ENCODE peak calls at places on chromosome 15, in four cellular contexts. One of them, this sample, is unnamed. For H3K4me1, the result is how much of the 10 kb centered on the place peaks cover.

GRCh38 chr15:28930476-28931291 is 44.9 kb downstream of the APBA2 start:
- DNase-seq in NT2/D1: no peak
- DNase-seq in fibroblast of lung: no peak
- DNase-seq in GM12878: no peak
- DNase-seq in this sample: peak

GRCh38 chr15:98874773-98875172 is 132.8 kb downstream of the PGPEP1L start:
- DNase-seq in NT2/D1: no peak
- DNase-seq in fibroblast of lung: no peak
- DNase-seq in GM12878: no peak
- DNase-seq in this sample: no peak

GRCh38 chr15:94324835-94325767 is 93.7 kb downstream of the MCTP2 start:
- DNase-seq in NT2/D1: no peak
- DNase-seq in fibroblast of lung: no peak
- DNase-seq in GM12878: no peak
- DNase-seq in this sample: no peak

GRCh38 chr15:69298697-69299441 is at the start of gene PAQR5:
- DNase-seq in NT2/D1: no peak
- DNase-seq in fibroblast of lung: no peak
- DNase-seq in GM12878: no peak
- DNase-seq in this sample: peak

GRCh38 chr15:69578792-69579587 is 126.4 kb downstream of the RPLP1 start:
- DNase-seq in NT2/D1: no peak
- DNase-seq in fibroblast of lung: peak
- DNase-seq in GM12878: no peak
- DNase-seq in this sample: no peak

GRCh38 chr15:81785181-81785580 is 260.6 kb downstream of the MEX3B start:
- DNase-seq in NT2/D1: no peak
- DNase-seq in fibroblast of lung: no peak
- DNase-seq in GM12878: no peak
- DNase-seq in this sample: no peak

GRCh38 chr15:83462026-83462425 is 14.9 kb downstream of the SH3GL3 start:
- DNase-seq in NT2/D1: no peak
- DNase-seq in fibroblast of lung: no peak
- DNase-seq in GM12878: no peak
- DNase-seq in this sample: no peak

GRCh38 chr15:49860101-49860500 is 239.3 kb downstream of the DTWD1 start:
- DNase-seq in NT2/D1: no peak
- DNase-seq in fibroblast of lung: peak
- DNase-seq in GM12878: no peak
- DNase-seq in this sample: no peak

GRCh38 chr15:58438956-58439355 is 7.2 kb downstream of the LIPC start:
- DNase-seq in NT2/D1: peak
- DNase-seq in fibroblast of lung: peak
- DNase-seq in GM12878: no peak
- DNase-seq in this sample: peak

GRCh38 chr15:56672721-56673120 is 60.6 kb downstream of the ZNF280D start:
- DNase-seq in NT2/D1: no peak
- DNase-seq in fibroblast of lung: peak
- DNase-seq in GM12878: no peak
- DNase-seq in this sample: no peak

GRCh38 chr15:27059610-27060202 is 88.7 kb downstream of the GABRG3 start:
- DNase-seq in NT2/D1: peak
- DNase-seq in fibroblast of lung: peak
- DNase-seq in GM12878: no peak
- DNase-seq in this sample: peak

GRCh38 chr15:57283774-57284508 is 92.4 kb upstream of the CGNL1 start:
- DNase-seq in NT2/D1: no peak
- DNase-seq in fibroblast of lung: no peak
- DNase-seq in GM12878: no peak
- DNase-seq in this sample: no peak

GRCh38 chr15:41939986-41940385 is 32.4 kb downstream of the EHD4 start:
- DNase-seq in NT2/D1: no peak
- DNase-seq in fibroblast of lung: no peak
- DNase-seq in GM12878: no peak
- DNase-seq in this sample: peak
- H3K9ac ChIP-seq in NT2/D1: no peak
- H3K9ac ChIP-seq in fibroblast of lung: no peak
- H3K9ac ChIP-seq in GM12878: no peak
- H3K9ac ChIP-seq in this sample: no peak

DNA sequence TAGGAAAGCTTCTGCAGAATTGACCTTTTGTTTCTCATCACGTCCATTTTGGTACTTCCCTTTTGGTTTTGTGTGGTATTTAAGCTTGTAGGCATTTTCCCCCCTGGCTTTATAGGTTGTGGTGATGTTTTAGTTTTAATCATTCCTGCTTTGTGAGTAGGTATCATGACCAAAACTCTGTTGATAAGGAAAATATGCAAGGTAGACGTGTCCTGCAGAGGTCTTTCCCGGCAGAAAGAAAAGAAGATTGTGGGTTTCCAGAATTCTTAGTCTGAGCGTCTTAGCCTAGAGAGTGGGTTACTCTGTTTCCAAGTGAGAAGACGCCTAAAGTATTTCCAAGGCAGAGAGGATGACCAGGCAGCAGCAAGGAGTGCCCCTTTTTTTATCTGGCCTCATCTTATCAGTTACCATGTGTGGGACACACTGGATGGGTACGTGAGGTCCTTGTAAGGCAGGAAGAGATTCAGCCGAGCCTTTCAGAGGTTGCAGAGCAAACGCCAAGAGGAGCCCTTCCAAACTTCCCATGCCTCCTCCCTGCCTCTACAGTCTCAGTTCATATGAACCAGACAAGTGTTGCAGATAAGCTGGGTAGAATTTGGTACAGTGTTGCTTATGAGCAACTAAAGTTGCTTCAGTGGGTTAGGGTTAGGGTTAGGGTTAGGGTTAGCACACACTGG is 58.8 kb downstream of the ARNT2 start:
- DNase-seq in NT2/D1: no peak
- DNase-seq in fibroblast of lung: peak
- DNase-seq in GM12878: no peak
- DNase-seq in this sample: no peak
- H3K4me1 ChIP-seq in NT2/D1: under half
- H3K4me1 ChIP-seq in fibroblast of lung: under half
- H3K4me1 ChIP-seq in GM12878: under half
- H3K4me1 ChIP-seq in this sample: under half

GRCh38 chr15:78440375-78441373 is 2.7 kb downstream of the IREB2 start:
- DNase-seq in NT2/D1: no peak
- DNase-seq in fibroblast of lung: no peak
- DNase-seq in GM12878: no peak
- DNase-seq in this sample: no peak

GRCh38 chr15:78446551-78446950 is 8.5 kb downstream of the IREB2 start:
- DNase-seq in NT2/D1: no peak
- DNase-seq in fibroblast of lung: no peak
- DNase-seq in GM12878: no peak
- DNase-seq in this sample: no peak

GRCh38 chr15:78445875-78446274 is 7.9 kb downstream of the IREB2 start:
- DNase-seq in NT2/D1: no peak
- DNase-seq in fibroblast of lung: no peak
- DNase-seq in GM12878: no peak
- DNase-seq in this sample: no peak

GRCh38 chr15:78448441-78449219 is 10.6 kb downstream of the IREB2 start:
- DNase-seq in NT2/D1: no peak
- DNase-seq in fibroblast of lung: no peak
- DNase-seq in GM12878: no peak
- DNase-seq in this sample: no peak

GRCh38 chr15:78444255-78444654 is 6.2 kb downstream of the IREB2 start:
- DNase-seq in NT2/D1: no peak
- DNase-seq in fibroblast of lung: no peak
- DNase-seq in GM12878: no peak
- DNase-seq in this sample: no peak
- H3K4me3 ChIP-seq in NT2/D1: no peak
- H3K4me3 ChIP-seq in fibroblast of lung: no peak
- H3K4me3 ChIP-seq in GM12878: no peak
- H3K4me3 ChIP-seq in this sample: no peak

DNA sequence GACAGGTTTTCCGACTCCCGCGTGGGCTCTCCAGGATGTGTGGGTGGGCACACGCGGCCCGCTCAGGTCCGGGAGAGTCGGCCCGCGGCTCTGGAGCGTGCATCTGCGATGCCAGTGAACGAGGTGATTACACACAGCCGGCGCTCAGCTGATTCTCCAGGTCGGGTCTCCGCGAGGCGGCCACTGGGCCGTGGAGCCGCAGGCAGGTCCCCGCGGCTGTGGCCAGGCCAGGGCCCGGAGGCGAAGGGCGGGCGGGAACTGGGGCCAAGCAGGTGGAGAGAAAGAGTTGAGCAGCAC is 13.2 kb downstream of the PAK6 start:
- DNase-seq in NT2/D1: no peak
- DNase-seq in fibroblast of lung: no peak
- DNase-seq in GM12878: no peak
- DNase-seq in this sample: no peak
- H3K9ac ChIP-seq in NT2/D1: peak
- H3K9ac ChIP-seq in fibroblast of lung: no peak
- H3K9ac ChIP-seq in GM12878: no peak
- H3K9ac ChIP-seq in this sample: no peak

GRCh38 chr15:93029613-93030429 is 59.2 kb downstream of the RGMA start:
- DNase-seq in NT2/D1: no peak
- DNase-seq in fibroblast of lung: peak
- DNase-seq in GM12878: no peak
- DNase-seq in this sample: peak
- H3K4me1 ChIP-seq in NT2/D1: under half
- H3K4me1 ChIP-seq in fibroblast of lung: under half
- H3K4me1 ChIP-seq in GM12878: under half
- H3K4me1 ChIP-seq in this sample: under half

DNA sequence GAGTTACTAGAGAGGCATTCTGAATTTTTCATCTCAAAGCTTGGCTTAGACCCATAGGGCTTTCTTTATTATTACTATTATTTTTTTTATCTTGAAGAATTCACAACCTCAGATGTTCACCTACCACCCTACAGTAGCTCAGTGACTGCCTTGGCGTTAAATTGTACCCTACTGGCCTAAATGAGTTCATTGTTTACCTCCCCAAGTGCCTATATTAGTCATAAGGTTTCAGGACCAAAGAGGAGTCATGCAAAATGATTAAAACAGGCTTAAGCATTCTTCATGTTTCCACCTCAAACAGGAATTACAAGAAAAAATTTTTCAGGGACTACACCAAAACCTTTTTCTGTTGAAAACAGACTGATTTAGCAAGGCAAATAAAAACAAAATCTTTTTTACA is 751.5 kb downstream of the SQOR start:
- DNase-seq in NT2/D1: no peak
- DNase-seq in fibroblast of lung: no peak
- DNase-seq in GM12878: no peak
- DNase-seq in this sample: no peak
- H3K4me3 ChIP-seq in NT2/D1: no peak
- H3K4me3 ChIP-seq in fibroblast of lung: no peak
- H3K4me3 ChIP-seq in GM12878: no peak
- H3K4me3 ChIP-seq in this sample: no peak

DNA sequence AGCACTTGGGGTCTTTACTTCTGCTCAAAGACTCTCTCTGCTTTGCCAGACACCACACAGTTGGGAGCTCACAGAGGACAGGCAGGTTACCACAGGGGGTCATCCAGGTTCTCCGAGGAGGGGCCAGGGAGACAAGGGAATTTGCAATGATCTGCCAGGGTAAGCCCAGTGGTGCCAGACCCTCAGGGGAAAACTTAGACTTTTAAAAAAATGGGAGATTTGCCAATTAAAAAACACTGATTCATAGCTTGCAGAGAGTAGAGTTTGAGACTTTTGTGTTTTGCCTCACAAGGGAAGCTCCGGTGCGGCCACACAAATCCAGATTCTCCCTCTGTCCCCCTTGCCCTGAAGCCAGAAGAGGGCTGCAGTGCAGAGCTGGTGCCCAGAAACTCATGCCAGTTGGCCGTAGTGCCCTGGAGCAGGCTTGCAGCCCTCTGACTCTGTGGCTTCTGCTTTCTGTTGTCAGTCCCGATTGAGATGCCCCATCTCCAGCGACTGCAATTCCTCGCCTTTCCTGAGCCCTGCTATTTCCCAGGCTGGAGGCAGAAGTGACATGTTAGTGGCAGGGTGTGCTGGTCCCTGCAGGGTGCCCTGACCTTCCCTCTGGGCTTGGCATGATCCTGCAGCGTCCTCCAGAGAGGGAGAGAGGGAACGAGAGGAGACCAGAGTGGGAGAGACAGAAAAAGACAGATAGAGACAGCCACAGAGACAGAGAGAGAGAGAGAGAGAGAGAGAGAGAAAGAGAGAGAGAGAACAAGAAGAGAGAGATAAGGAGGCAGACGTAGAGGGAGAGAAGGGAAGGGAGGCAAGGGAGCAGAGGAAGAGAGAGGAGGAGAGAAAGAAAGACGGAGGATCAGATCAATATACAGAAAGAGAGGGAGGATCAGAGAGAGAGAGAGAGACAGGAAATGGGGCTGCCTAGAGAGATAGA is 46.0 kb downstream of the RHCG start:
- DNase-seq in NT2/D1: no peak
- DNase-seq in fibroblast of lung: no peak
- DNase-seq in GM12878: no peak
- DNase-seq in this sample: peak
- H3K9ac ChIP-seq in NT2/D1: no peak
- H3K9ac ChIP-seq in fibroblast of lung: no peak
- H3K9ac ChIP-seq in GM12878: no peak
- H3K9ac ChIP-seq in this sample: no peak

DNA sequence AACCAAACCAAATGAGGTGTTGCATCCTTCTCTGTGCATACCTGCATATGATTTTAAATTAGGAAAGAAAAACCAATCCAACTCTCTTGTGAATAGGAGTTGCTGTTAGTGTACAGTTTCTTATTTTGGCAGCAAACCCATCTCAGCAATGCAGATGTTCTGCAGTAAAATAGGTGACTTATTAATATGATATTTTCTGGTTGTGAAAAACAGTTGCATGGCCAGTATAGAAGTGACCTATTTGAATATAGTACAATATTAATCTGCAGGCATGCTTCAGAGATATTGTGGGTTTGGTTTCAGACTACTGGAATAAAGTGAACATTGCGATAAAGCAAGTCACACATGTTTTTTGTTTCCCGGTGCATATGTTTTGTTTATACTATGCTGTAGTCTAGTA is 42.2 kb downstream of the AKAP13 start:
- DNase-seq in NT2/D1: no peak
- DNase-seq in fibroblast of lung: no peak
- DNase-seq in GM12878: no peak
- DNase-seq in this sample: no peak
- H3K4me1 ChIP-seq in NT2/D1: under half
- H3K4me1 ChIP-seq in fibroblast of lung: under half
- H3K4me1 ChIP-seq in GM12878: under half
- H3K4me1 ChIP-seq in this sample: under half

This sample was measured in endodermal cell.